ENCODE peak calls at places on chromosomes 12 and 14, in seven cellular contexts. D is heart right ventricle; X is IMR-90; Z is effector CD8-positive, alpha-beta T cell; J is AG20443; E is HepG2; Y is AML-193. S is an unnamed sample.

GRCh38 chr12:83016226-83016835 is 329.6 kb downstream of the TMTC2 start:
- DNase-seq in Y (peak; percentile 25), J (peak; percentile 55), D (no peak), Z (no peak), X (peak; percentile 89), E (peak; percentile 5), S (no peak)

GRCh38 chr14:75657331-75657730 is 3.3 kb downstream of the ERG28 start:
- DNase-seq in X (no peak), D (no peak), Y (no peak), J (no peak), E (no peak), Z (no peak), S (no peak)

GRCh38 chr12:8076357-8076756 is 5.7 kb upstream of the NECAP1 start:
- DNase-seq in J (no peak), Z (no peak), X (no peak), Y (no peak), E (no peak), D (no peak), S (no peak)

GRCh38 chr12:47615711-47616110 is 90.1 kb downstream of the RPAP3 start:
- DNase-seq in Z (no peak), E (no peak), Y (no peak), D (no peak), X (no peak), J (no peak), S (no peak)

GRCh38 chr12:106138279-106138645 is 492 bp downstream of the NUAK1 start:
- DNase-seq in Y (no peak), J (no peak), X (no peak), E (no peak), Z (no peak), D (peak; percentile 31), S (no peak)

GRCh38 chr12:30909721-30910350 is 16.7 kb upstream of the TSPAN11 start:
- DNase-seq in E (no peak), D (no peak), Z (no peak), X (no peak), Y (no peak), J (peak; percentile 4), S (no peak)

GRCh38 chr12:102063066-102063465 is 1.3 kb upstream of the WASHC3 start:
- DNase-seq in J (no peak), E (peak; percentile 35), X (no peak), D (no peak), Y (no peak), Z (no peak), S (no peak)

GRCh38 chr14:20400589-20400964 is 12.7 kb downstream of the TEP1 start:
- DNase-seq in D (no peak), Z (no peak), E (no peak), J (no peak), X (no peak), Y (no peak), S (no peak)

GRCh38 chr12:116525418-116526001 is 33.7 kb upstream of the MAP1LC3B2 start:
- DNase-seq in Y (no peak), D (peak; percentile 38), X (peak; percentile 92), E (no peak), J (peak; percentile 88), Z (no peak), S (no peak)

GRCh38 chr12:121535150-121536057 is 45.4 kb downstream of the KDM2B start:
- DNase-seq in Z (no peak), X (no peak), Y (no peak), E (no peak), D (no peak), J (no peak), S (no peak)

GRCh38 chr12:102522768-102523167 is 42.4 kb upstream of the IGF1 start:
- DNase-seq in E (peak; percentile 14), Y (no peak), Z (no peak), X (no peak), D (no peak), J (no peak), S (no peak)

GRCh38 chr12:75480469-75480949 is at the start of gene GLIPR1:
- DNase-seq in Z (peak; percentile 11), X (peak; percentile 99), D (peak; percentile 54), J (peak; percentile 86), E (peak; percentile 45), Y (peak; percentile 87), S (peak; percentile 69)

GRCh38 chr12:8014836-8015235 is 17.7 kb upstream of the FOXJ2 start:
- DNase-seq in J (no peak), Z (no peak), E (no peak), X (no peak), D (no peak), Y (no peak), S (no peak)

GRCh38 chr14:25069889-25070288 is 19.9 kb upstream of the STXBP6 start:
- DNase-seq in E (no peak), Z (no peak), X (no peak), Y (no peak), J (no peak), D (no peak), S (no peak)

GRCh38 chr12:643478-644292 is 19.6 kb downstream of the NINJ2 start:
- DNase-seq in D (peak; percentile 49), E (no peak), J (no peak), X (no peak), Z (no peak), Y (peak; percentile 48), S (no peak)

GRCh38 chr14:55122441-55122986 is 6.5 kb upstream of the LGALS3 start:
- DNase-seq in Y (no peak), E (peak; percentile 34), J (peak; percentile 25), D (peak; percentile 74), X (peak; percentile 34), Z (no peak), S (no peak)

GRCh38 chr12:108271951-108272729 is 67.0 kb downstream of the CMKLR1 start:
- DNase-seq in E (no peak), X (no peak), Z (no peak), Y (no peak), J (no peak), D (no peak), S (no peak)

GRCh38 chr12:96889273-96889933 is 17.7 kb upstream of the NEDD1 start:
- DNase-seq in X (peak; percentile 76), E (no peak), D (no peak), Z (no peak), Y (no peak), J (peak; percentile 57), S (no peak)

GRCh38 chr12:113846275-113846674 is 119.8 kb downstream of the RBM19 start:
- DNase-seq in X (peak; percentile 31), Z (no peak), Y (no peak), J (no peak), D (no peak), E (no peak), S (no peak)

S was measured in GM10248.